ENCODE peak calls at places on chromosomes 1 and 21, in ten cellular contexts. One of them, this sample, is unnamed.

GRCh38 chr1:117930484-117930883 is 945 bp downstream of the WDR3 start:
- DNase-seq in NCI-H345: no peak
- DNase-seq in M059J: peak
- DNase-seq in left cardiac atrium: no peak
- DNase-seq in fibroblast of mammary gland: no peak
- DNase-seq in stimulated activated CD8-positive, alpha-beta memory T cell treated with anti-CD3 and anti-CD28 coated beads, Interleukin-4, amount 100 ng/mL, for 4 hours: no peak
- DNase-seq in T-helper 1 cell: no peak
- DNase-seq in NCI-H1105 treated with DMSO at 0.1 percent for 48 hours: no peak
- DNase-seq in left kidney: peak
- DNase-seq in upper lobe of right lung: no peak
- DNase-seq in this sample: no peak

GRCh38 chr1:98920441-98921110 is 84.1 kb downstream of the PLPPR5 start:
- DNase-seq in upper lobe of right lung: no peak
- DNase-seq in left kidney: no peak
- DNase-seq in NCI-H1105 treated with DMSO at 0.1 percent for 48 hours: no peak
- DNase-seq in T-helper 1 cell: no peak
- DNase-seq in stimulated activated CD8-positive, alpha-beta memory T cell treated with anti-CD3 and anti-CD28 coated beads, Interleukin-4, amount 100 ng/mL, for 4 hours: no peak
- DNase-seq in left cardiac atrium: no peak
- DNase-seq in fibroblast of mammary gland: peak
- DNase-seq in M059J: peak
- DNase-seq in NCI-H345: no peak
- DNase-seq in this sample: no peak

GRCh38 chr1:2236695-2237677 is 8.9 kb downstream of the SKI start:
- DNase-seq in fibroblast of mammary gland: no peak
- DNase-seq in left cardiac atrium: peak
- DNase-seq in M059J: no peak
- DNase-seq in NCI-H345: no peak
- DNase-seq in NCI-H1105 treated with DMSO at 0.1 percent for 48 hours: no peak
- DNase-seq in T-helper 1 cell: peak
- DNase-seq in stimulated activated CD8-positive, alpha-beta memory T cell treated with anti-CD3 and anti-CD28 coated beads, Interleukin-4, amount 100 ng/mL, for 4 hours: no peak
- DNase-seq in left kidney: no peak
- DNase-seq in upper lobe of right lung: no peak
- DNase-seq in this sample: peak

GRCh38 chr1:174812656-174813055 is 187.1 kb upstream of the CACYBP start:
- DNase-seq in upper lobe of right lung: no peak
- DNase-seq in T-helper 1 cell: no peak
- DNase-seq in left kidney: no peak
- DNase-seq in left cardiac atrium: no peak
- DNase-seq in NCI-H1105 treated with DMSO at 0.1 percent for 48 hours: no peak
- DNase-seq in NCI-H345: no peak
- DNase-seq in M059J: no peak
- DNase-seq in fibroblast of mammary gland: peak
- DNase-seq in stimulated activated CD8-positive, alpha-beta memory T cell treated with anti-CD3 and anti-CD28 coated beads, Interleukin-4, amount 100 ng/mL, for 4 hours: no peak
- DNase-seq in this sample: no peak

GRCh38 chr1:36450919-36451305 is 661 bp upstream of the OSCP1 start:
- DNase-seq in M059J: no peak
- DNase-seq in NCI-H345: no peak
- DNase-seq in stimulated activated CD8-positive, alpha-beta memory T cell treated with anti-CD3 and anti-CD28 coated beads, Interleukin-4, amount 100 ng/mL, for 4 hours: no peak
- DNase-seq in upper lobe of right lung: no peak
- DNase-seq in fibroblast of mammary gland: no peak
- DNase-seq in NCI-H1105 treated with DMSO at 0.1 percent for 48 hours: no peak
- DNase-seq in left kidney: no peak
- DNase-seq in left cardiac atrium: no peak
- DNase-seq in T-helper 1 cell: no peak
- DNase-seq in this sample: no peak

GRCh38 chr1:29243023-29243862 is 6.9 kb downstream of the PTPRU start:
- DNase-seq in NCI-H345: no peak
- DNase-seq in stimulated activated CD8-positive, alpha-beta memory T cell treated with anti-CD3 and anti-CD28 coated beads, Interleukin-4, amount 100 ng/mL, for 4 hours: no peak
- DNase-seq in fibroblast of mammary gland: peak
- DNase-seq in left cardiac atrium: no peak
- DNase-seq in T-helper 1 cell: no peak
- DNase-seq in upper lobe of right lung: no peak
- DNase-seq in left kidney: no peak
- DNase-seq in M059J: peak
- DNase-seq in NCI-H1105 treated with DMSO at 0.1 percent for 48 hours: no peak
- DNase-seq in this sample: no peak

GRCh38 chr1:54227091-54227602 is 27.2 kb downstream of the MRPL37 start:
- DNase-seq in left kidney: peak
- DNase-seq in stimulated activated CD8-positive, alpha-beta memory T cell treated with anti-CD3 and anti-CD28 coated beads, Interleukin-4, amount 100 ng/mL, for 4 hours: no peak
- DNase-seq in upper lobe of right lung: no peak
- DNase-seq in left cardiac atrium: no peak
- DNase-seq in T-helper 1 cell: no peak
- DNase-seq in fibroblast of mammary gland: peak
- DNase-seq in NCI-H1105 treated with DMSO at 0.1 percent for 48 hours: no peak
- DNase-seq in M059J: peak
- DNase-seq in NCI-H345: no peak
- DNase-seq in this sample: no peak

GRCh38 chr1:156901966-156902922 is 8.7 kb downstream of the PEAR1 start:
- DNase-seq in left cardiac atrium: no peak
- DNase-seq in upper lobe of right lung: no peak
- DNase-seq in NCI-H1105 treated with DMSO at 0.1 percent for 48 hours: no peak
- DNase-seq in stimulated activated CD8-positive, alpha-beta memory T cell treated with anti-CD3 and anti-CD28 coated beads, Interleukin-4, amount 100 ng/mL, for 4 hours: no peak
- DNase-seq in left kidney: no peak
- DNase-seq in T-helper 1 cell: no peak
- DNase-seq in fibroblast of mammary gland: peak
- DNase-seq in M059J: no peak
- DNase-seq in NCI-H345: no peak
- DNase-seq in this sample: no peak

GRCh38 chr1:205923663-205924435 is 19.4 kb downstream of the SLC26A9 start:
- DNase-seq in stimulated activated CD8-positive, alpha-beta memory T cell treated with anti-CD3 and anti-CD28 coated beads, Interleukin-4, amount 100 ng/mL, for 4 hours: no peak
- DNase-seq in fibroblast of mammary gland: no peak
- DNase-seq in NCI-H345: no peak
- DNase-seq in left cardiac atrium: no peak
- DNase-seq in M059J: no peak
- DNase-seq in T-helper 1 cell: no peak
- DNase-seq in NCI-H1105 treated with DMSO at 0.1 percent for 48 hours: no peak
- DNase-seq in upper lobe of right lung: no peak
- DNase-seq in left kidney: no peak
- DNase-seq in this sample: no peak

GRCh38 chr1:174258148-174258550 is 98.8 kb downstream of the RABGAP1L start:
- DNase-seq in T-helper 1 cell: peak
- DNase-seq in upper lobe of right lung: no peak
- DNase-seq in left cardiac atrium: peak
- DNase-seq in fibroblast of mammary gland: peak
- DNase-seq in M059J: peak
- DNase-seq in stimulated activated CD8-positive, alpha-beta memory T cell treated with anti-CD3 and anti-CD28 coated beads, Interleukin-4, amount 100 ng/mL, for 4 hours: peak
- DNase-seq in NCI-H1105 treated with DMSO at 0.1 percent for 48 hours: peak
- DNase-seq in left kidney: peak
- DNase-seq in NCI-H345: peak
- DNase-seq in this sample: no peak

GRCh38 chr1:218585565-218586184 is 240.5 kb downstream of the TGFB2 start:
- DNase-seq in M059J: peak
- DNase-seq in NCI-H1105 treated with DMSO at 0.1 percent for 48 hours: no peak
- DNase-seq in left cardiac atrium: peak
- DNase-seq in T-helper 1 cell: no peak
- DNase-seq in upper lobe of right lung: no peak
- DNase-seq in fibroblast of mammary gland: peak
- DNase-seq in left kidney: peak
- DNase-seq in stimulated activated CD8-positive, alpha-beta memory T cell treated with anti-CD3 and anti-CD28 coated beads, Interleukin-4, amount 100 ng/mL, for 4 hours: no peak
- DNase-seq in NCI-H345: no peak
- DNase-seq in this sample: no peak

GRCh38 chr1:161032409-161032808 is 6.4 kb downstream of the TSTD1 start:
- DNase-seq in T-helper 1 cell: no peak
- DNase-seq in upper lobe of right lung: no peak
- DNase-seq in left cardiac atrium: no peak
- DNase-seq in stimulated activated CD8-positive, alpha-beta memory T cell treated with anti-CD3 and anti-CD28 coated beads, Interleukin-4, amount 100 ng/mL, for 4 hours: no peak
- DNase-seq in left kidney: no peak
- DNase-seq in M059J: no peak
- DNase-seq in fibroblast of mammary gland: no peak
- DNase-seq in NCI-H1105 treated with DMSO at 0.1 percent for 48 hours: no peak
- DNase-seq in NCI-H345: no peak
- DNase-seq in this sample: no peak

GRCh38 chr1:44924835-44925464 is 61.4 kb downstream of the EIF2B3 start:
- DNase-seq in stimulated activated CD8-positive, alpha-beta memory T cell treated with anti-CD3 and anti-CD28 coated beads, Interleukin-4, amount 100 ng/mL, for 4 hours: no peak
- DNase-seq in upper lobe of right lung: no peak
- DNase-seq in left kidney: no peak
- DNase-seq in NCI-H345: no peak
- DNase-seq in M059J: peak
- DNase-seq in NCI-H1105 treated with DMSO at 0.1 percent for 48 hours: no peak
- DNase-seq in T-helper 1 cell: no peak
- DNase-seq in left cardiac atrium: no peak
- DNase-seq in fibroblast of mammary gland: peak
- DNase-seq in this sample: no peak

GRCh38 chr1:172040466-172040865 is 199.2 kb downstream of the DNM3 start:
- DNase-seq in NCI-H345: no peak
- DNase-seq in T-helper 1 cell: no peak
- DNase-seq in left cardiac atrium: no peak
- DNase-seq in fibroblast of mammary gland: peak
- DNase-seq in M059J: peak
- DNase-seq in stimulated activated CD8-positive, alpha-beta memory T cell treated with anti-CD3 and anti-CD28 coated beads, Interleukin-4, amount 100 ng/mL, for 4 hours: no peak
- DNase-seq in NCI-H1105 treated with DMSO at 0.1 percent for 48 hours: no peak
- DNase-seq in upper lobe of right lung: no peak
- DNase-seq in left kidney: no peak
- DNase-seq in this sample: no peak

GRCh38 chr1:226292874-226293552 is 16.0 kb downstream of the LIN9 start:
- DNase-seq in left cardiac atrium: no peak
- DNase-seq in stimulated activated CD8-positive, alpha-beta memory T cell treated with anti-CD3 and anti-CD28 coated beads, Interleukin-4, amount 100 ng/mL, for 4 hours: no peak
- DNase-seq in NCI-H345: no peak
- DNase-seq in M059J: no peak
- DNase-seq in fibroblast of mammary gland: no peak
- DNase-seq in NCI-H1105 treated with DMSO at 0.1 percent for 48 hours: no peak
- DNase-seq in left kidney: no peak
- DNase-seq in upper lobe of right lung: no peak
- DNase-seq in T-helper 1 cell: no peak
- DNase-seq in this sample: no peak

GRCh38 chr1:221310180-221310579 is 430.9 kb downstream of the HLX start:
- DNase-seq in fibroblast of mammary gland: no peak
- DNase-seq in NCI-H1105 treated with DMSO at 0.1 percent for 48 hours: peak
- DNase-seq in stimulated activated CD8-positive, alpha-beta memory T cell treated with anti-CD3 and anti-CD28 coated beads, Interleukin-4, amount 100 ng/mL, for 4 hours: no peak
- DNase-seq in T-helper 1 cell: no peak
- DNase-seq in left kidney: peak
- DNase-seq in M059J: no peak
- DNase-seq in NCI-H345: peak
- DNase-seq in left cardiac atrium: no peak
- DNase-seq in upper lobe of right lung: no peak
- DNase-seq in this sample: no peak

GRCh38 chr1:245434285-245434684 is 279.5 kb downstream of the KIF26B start:
- DNase-seq in fibroblast of mammary gland: peak
- DNase-seq in M059J: no peak
- DNase-seq in stimulated activated CD8-positive, alpha-beta memory T cell treated with anti-CD3 and anti-CD28 coated beads, Interleukin-4, amount 100 ng/mL, for 4 hours: no peak
- DNase-seq in left cardiac atrium: no peak
- DNase-seq in left kidney: no peak
- DNase-seq in NCI-H1105 treated with DMSO at 0.1 percent for 48 hours: no peak
- DNase-seq in NCI-H345: peak
- DNase-seq in T-helper 1 cell: no peak
- DNase-seq in upper lobe of right lung: no peak
- DNase-seq in this sample: no peak

GRCh38 chr1:52365091-52365745 is 787 bp downstream of the CC2D1B start:
- DNase-seq in M059J: peak
- DNase-seq in left cardiac atrium: peak
- DNase-seq in fibroblast of mammary gland: peak
- DNase-seq in NCI-H345: no peak
- DNase-seq in upper lobe of right lung: peak
- DNase-seq in T-helper 1 cell: no peak
- DNase-seq in NCI-H1105 treated with DMSO at 0.1 percent for 48 hours: peak
- DNase-seq in stimulated activated CD8-positive, alpha-beta memory T cell treated with anti-CD3 and anti-CD28 coated beads, Interleukin-4, amount 100 ng/mL, for 4 hours: no peak
- DNase-seq in left kidney: peak
- DNase-seq in this sample: no peak

GRCh38 chr1:1758692-1759455 is 19.4 kb downstream of the NADK start:
- DNase-seq in M059J: no peak
- DNase-seq in T-helper 1 cell: no peak
- DNase-seq in upper lobe of right lung: peak
- DNase-seq in left cardiac atrium: peak
- DNase-seq in stimulated activated CD8-positive, alpha-beta memory T cell treated with anti-CD3 and anti-CD28 coated beads, Interleukin-4, amount 100 ng/mL, for 4 hours: no peak
- DNase-seq in NCI-H1105 treated with DMSO at 0.1 percent for 48 hours: no peak
- DNase-seq in left kidney: no peak
- DNase-seq in fibroblast of mammary gland: peak
- DNase-seq in NCI-H345: no peak
- DNase-seq in this sample: no peak

GRCh38 chr21:35783686-35784085 is 276.6 kb downstream of the SETD4 start:
- DNase-seq in NCI-H345: no peak
- DNase-seq in upper lobe of right lung: no peak
- DNase-seq in left cardiac atrium: no peak
- DNase-seq in fibroblast of mammary gland: no peak
- DNase-seq in stimulated activated CD8-positive, alpha-beta memory T cell treated with anti-CD3 and anti-CD28 coated beads, Interleukin-4, amount 100 ng/mL, for 4 hours: no peak
- DNase-seq in M059J: peak
- DNase-seq in T-helper 1 cell: no peak
- DNase-seq in NCI-H1105 treated with DMSO at 0.1 percent for 48 hours: no peak
- DNase-seq in left kidney: no peak
- DNase-seq in this sample: no peak

GRCh38 chr1:97875996-97876395 is 44.8 kb downstream of the DPYD start:
- DNase-seq in left kidney: no peak
- DNase-seq in NCI-H345: no peak
- DNase-seq in T-helper 1 cell: no peak
- DNase-seq in upper lobe of right lung: no peak
- DNase-seq in NCI-H1105 treated with DMSO at 0.1 percent for 48 hours: no peak
- DNase-seq in left cardiac atrium: no peak
- DNase-seq in M059J: no peak
- DNase-seq in stimulated activated CD8-positive, alpha-beta memory T cell treated with anti-CD3 and anti-CD28 coated beads, Interleukin-4, amount 100 ng/mL, for 4 hours: no peak
- DNase-seq in fibroblast of mammary gland: peak
- DNase-seq in this sample: no peak

GRCh38 chr1:3011631-3012510 is 9.4 kb upstream of the ACTRT2 start:
- DNase-seq in stimulated activated CD8-positive, alpha-beta memory T cell treated with anti-CD3 and anti-CD28 coated beads, Interleukin-4, amount 100 ng/mL, for 4 hours: no peak
- DNase-seq in NCI-H1105 treated with DMSO at 0.1 percent for 48 hours: no peak
- DNase-seq in upper lobe of right lung: peak
- DNase-seq in fibroblast of mammary gland: no peak
- DNase-seq in NCI-H345: no peak
- DNase-seq in left cardiac atrium: no peak
- DNase-seq in M059J: no peak
- DNase-seq in left kidney: peak
- DNase-seq in T-helper 1 cell: no peak
- DNase-seq in this sample: no peak

GRCh38 chr1:212853658-212854057 is 4.4 kb upstream of the FLVCR1 start:
- DNase-seq in T-helper 1 cell: no peak
- DNase-seq in M059J: peak
- DNase-seq in left kidney: peak
- DNase-seq in NCI-H345: no peak
- DNase-seq in fibroblast of mammary gland: no peak
- DNase-seq in NCI-H1105 treated with DMSO at 0.1 percent for 48 hours: peak
- DNase-seq in left cardiac atrium: no peak
- DNase-seq in upper lobe of right lung: no peak
- DNase-seq in stimulated activated CD8-positive, alpha-beta memory T cell treated with anti-CD3 and anti-CD28 coated beads, Interleukin-4, amount 100 ng/mL, for 4 hours: no peak
- DNase-seq in this sample: no peak

GRCh38 chr1:233710507-233710906 is 96.6 kb downstream of the KCNK1 start:
- DNase-seq in left kidney: no peak
- DNase-seq in T-helper 1 cell: no peak
- DNase-seq in NCI-H1105 treated with DMSO at 0.1 percent for 48 hours: no peak
- DNase-seq in fibroblast of mammary gland: no peak
- DNase-seq in left cardiac atrium: no peak
- DNase-seq in M059J: no peak
- DNase-seq in NCI-H345: no peak
- DNase-seq in stimulated activated CD8-positive, alpha-beta memory T cell treated with anti-CD3 and anti-CD28 coated beads, Interleukin-4, amount 100 ng/mL, for 4 hours: no peak
- DNase-seq in upper lobe of right lung: no peak
- DNase-seq in this sample: no peak

GRCh38 chr1:201036188-201036834 is 12.8 kb upstream of the KIF21B start:
- DNase-seq in M059J: no peak
- DNase-seq in left kidney: no peak
- DNase-seq in T-helper 1 cell: no peak
- DNase-seq in NCI-H1105 treated with DMSO at 0.1 percent for 48 hours: no peak
- DNase-seq in stimulated activated CD8-positive, alpha-beta memory T cell treated with anti-CD3 and anti-CD28 coated beads, Interleukin-4, amount 100 ng/mL, for 4 hours: no peak
- DNase-seq in fibroblast of mammary gland: no peak
- DNase-seq in NCI-H345: no peak
- DNase-seq in upper lobe of right lung: no peak
- DNase-seq in left cardiac atrium: no peak
- DNase-seq in this sample: no peak

GRCh38 chr1:107877092-107877491 is 87.9 kb downstream of the VAV3 start:
- DNase-seq in fibroblast of mammary gland: peak
- DNase-seq in upper lobe of right lung: no peak
- DNase-seq in NCI-H1105 treated with DMSO at 0.1 percent for 48 hours: peak
- DNase-seq in left cardiac atrium: no peak
- DNase-seq in T-helper 1 cell: no peak
- DNase-seq in left kidney: no peak
- DNase-seq in stimulated activated CD8-positive, alpha-beta memory T cell treated with anti-CD3 and anti-CD28 coated beads, Interleukin-4, amount 100 ng/mL, for 4 hours: no peak
- DNase-seq in M059J: peak
- DNase-seq in NCI-H345: no peak
- DNase-seq in this sample: no peak

GRCh38 chr1:226635456-226635941 is 86.9 kb downstream of the STUM start:
- DNase-seq in NCI-H345: no peak
- DNase-seq in T-helper 1 cell: no peak
- DNase-seq in stimulated activated CD8-positive, alpha-beta memory T cell treated with anti-CD3 and anti-CD28 coated beads, Interleukin-4, amount 100 ng/mL, for 4 hours: no peak
- DNase-seq in fibroblast of mammary gland: no peak
- DNase-seq in M059J: no peak
- DNase-seq in NCI-H1105 treated with DMSO at 0.1 percent for 48 hours: no peak
- DNase-seq in left kidney: no peak
- DNase-seq in upper lobe of right lung: peak
- DNase-seq in left cardiac atrium: no peak
- DNase-seq in this sample: no peak

GRCh38 chr21:44418108-44418875 is 37.0 kb upstream of the LRRC3 start:
- DNase-seq in left cardiac atrium: no peak
- DNase-seq in stimulated activated CD8-positive, alpha-beta memory T cell treated with anti-CD3 and anti-CD28 coated beads, Interleukin-4, amount 100 ng/mL, for 4 hours: no peak
- DNase-seq in fibroblast of mammary gland: no peak
- DNase-seq in NCI-H345: no peak
- DNase-seq in NCI-H1105 treated with DMSO at 0.1 percent for 48 hours: no peak
- DNase-seq in M059J: no peak
- DNase-seq in left kidney: no peak
- DNase-seq in upper lobe of right lung: peak
- DNase-seq in T-helper 1 cell: no peak
- DNase-seq in this sample: no peak

This sample was measured in effector CD8-positive, alpha-beta T cell.